ENCODE peak calls at places on chromosomes 7 and 10, in nine cellular contexts. E, Y, S, N, T, B, G, L and P are unnamed samples.

GRCh38 chr10:124524991-124525653 is 63.5 kb downstream of the LHPP start:
- DNase-seq in G (no peak), L (peak; percentile 70), S (no peak), T (no peak), E (no peak), Y (peak; percentile 49), N (no peak), B (peak; percentile 81), P (no peak)

GRCh38 chr10:77321868-77322267 is 315.7 kb downstream of the KCNMA1 start:
- DNase-seq in G (no peak), Y (peak; percentile 33), N (no peak), S (no peak), T (no peak), L (no peak), B (no peak), E (no peak), P (no peak)

GRCh38 chr7:151367304-151367703 is 25.7 kb downstream of the NUB1 start:
- DNase-seq in E (no peak), N (no peak), S (no peak), T (no peak), B (no peak), Y (peak; percentile 36), G (no peak), L (no peak), P (no peak)

GRCh38 chr10:88347022-88347421 is 236.1 kb downstream of the RNLS start:
- DNase-seq in Y (no peak), G (no peak), T (no peak), B (no peak), N (no peak), E (no peak), S (no peak), L (no peak), P (no peak)

GRCh38 chr10:71409516-71410104 is 12.9 kb downstream of the CDH23 start:
- DNase-seq in G (no peak), T (no peak), S (peak; percentile 30), E (no peak), B (no peak), N (no peak), Y (no peak), L (no peak), P (no peak)

GRCh38 chr10:118444016-118444415 is 101.9 kb upstream of the FAM204A start:
- DNase-seq in G (peak; percentile 42), T (no peak), L (no peak), Y (no peak), B (no peak), S (no peak), E (no peak), N (no peak), P (no peak)

GRCh38 chr7:23931633-23932032 is 221.6 kb downstream of the STK31 start:
- DNase-seq in N (no peak), E (no peak), S (no peak), G (no peak), L (no peak), T (no peak), Y (no peak), B (no peak), P (no peak)

GRCh38 chr10:21172774-21173432 is 275.8 kb upstream of the NEBL start:
- DNase-seq in Y (no peak), G (no peak), B (no peak), E (no peak), S (peak; percentile 45), L (no peak), T (peak; percentile 4), N (no peak), P (no peak)

GRCh38 chr10:129764901-129765663 is 199.0 kb downstream of the EBF3 start:
- DNase-seq in E (no peak), L (no peak), T (no peak), B (no peak), G (no peak), S (peak; percentile 10), Y (no peak), N (no peak), P (no peak)

GRCh38 chr10:90917968-90918318 is 2.9 kb downstream of the ANKRD1 start:
- DNase-seq in E (no peak), N (no peak), G (no peak), Y (no peak), S (no peak), B (no peak), L (no peak), T (no peak), P (no peak)

GRCh38 chr7:28530175-28531142 is 118.1 kb downstream of the CREB5 start:
- DNase-seq in G (no peak), B (peak; percentile 71), N (no peak), Y (no peak), E (no peak), S (no peak), T (no peak), L (no peak), P (no peak)

GRCh38 chr10:102322914-102323313 is 72.6 kb upstream of the NFKB2 start:
- DNase-seq in E (no peak), B (no peak), L (no peak), N (no peak), G (no peak), S (no peak), T (no peak), Y (no peak), P (no peak)

GRCh38 chr10:113386005-113386404 is 166.8 kb upstream of the HABP2 start:
- DNase-seq in G (no peak), S (no peak), Y (peak; percentile 73), N (no peak), T (no peak), E (no peak), B (no peak), L (peak; percentile 27), P (no peak)

GRCh38 chr10:122276611-122277205 is 5.6 kb downstream of the BTBD16 start:
- DNase-seq in T (no peak), Y (peak; percentile 53), G (no peak), L (peak; percentile 87), B (no peak), N (no peak), S (peak; percentile 32), E (no peak), P (no peak)

GRCh38 chr7:3438352-3438751 is 137.3 kb downstream of the SDK1 start:
- DNase-seq in B (no peak), S (no peak), Y (no peak), G (no peak), N (no peak), L (no peak), E (no peak), T (no peak), P (no peak)

GRCh38 chr7:94656658-94656924 is 658 bp upstream of the SGCE start:
- DNase-seq in G (no peak), T (no peak), S (no peak), B (no peak), Y (no peak), N (no peak), L (no peak), E (no peak), P (no peak)

GRCh38 chr7:158073845-158074840 is 513.5 kb downstream of the PTPRN2 start:
- DNase-seq in E (no peak), G (peak; percentile 15), N (no peak), Y (no peak), L (no peak), B (no peak), S (no peak), T (no peak), P (no peak)

GRCh38 chr10:82814635-82815034 is 939.6 kb downstream of the NRG3 start:
- DNase-seq in N (no peak), T (no peak), L (no peak), E (no peak), S (no peak), B (no peak), G (no peak), Y (peak; percentile 6), P (no peak)

GRCh38 chr10:132036887-132037675 is 28.7 kb upstream of the JAKMIP3 start:
- DNase-seq in N (no peak), T (no peak), E (no peak), S (no peak), Y (no peak), L (no peak), B (peak; percentile 62), G (no peak), P (no peak)

GRCh38 chr7:103082497-103082896 is 7.6 kb downstream of the ARMC10 start:
- DNase-seq in S (no peak), Y (no peak), E (no peak), L (no peak), G (no peak), N (no peak), T (no peak), B (no peak), P (no peak)

GRCh38 chr10:10714327-10714726 is 303.3 kb upstream of the CELF2 start:
- DNase-seq in S (no peak), E (no peak), Y (no peak), N (no peak), L (no peak), B (no peak), G (no peak), T (no peak), P (no peak)

GRCh38 chr7:66720571-66720970 is 20.0 kb upstream of the RABGEF1 start:
- DNase-seq in L (no peak), Y (no peak), G (no peak), T (no peak), B (no peak), N (no peak), S (no peak), E (no peak), P (no peak)

GRCh38 chr10:69359089-69360025 is 57.4 kb downstream of the TACR2 start:
- DNase-seq in S (no peak), G (no peak), T (no peak), N (no peak), L (no peak), E (no peak), Y (peak; percentile 65), B (peak; percentile 17), P (no peak)

GRCh38 chr7:17234398-17235021 is 63.9 kb upstream of the AHR start:
- DNase-seq in B (no peak), E (no peak), N (peak; percentile 94), Y (peak; percentile 97), S (peak; percentile 52), T (no peak), G (no peak), L (peak; percentile 83), P (no peak)

GRCh38 chr10:52688906-52689305 is 83.7 kb downstream of the MBL2 start:
- DNase-seq in G (no peak), N (no peak), L (no peak), E (no peak), S (no peak), B (no peak), T (no peak), Y (no peak), P (no peak)

GRCh38 chr7:10739401-10739800 is 234.3 kb upstream of the PHF14 start:
- DNase-seq in T (no peak), B (no peak), E (no peak), L (no peak), S (no peak), Y (no peak), N (no peak), G (no peak), P (no peak)

GRCh38 chr7:128164061-128164954 is 76.8 kb upstream of the LEP start:
- DNase-seq in N (no peak), L (peak; percentile 87), Y (peak; percentile 77), T (no peak), S (no peak), B (no peak), G (no peak), E (no peak), P (no peak)